ENCODE peak calls at places on chromosomes 4 and X, in four cellular contexts. S is SK-N-SH, N is GM12878, A is K562. O is an unnamed sample.

GRCh38 chr4:84220990-84221389 is 278.1 kb downstream of the NKX6-1 start:
- DNase-seq in A (no peak), S (no peak), N (no peak), O (no peak)

GRCh38 chr4:122403860-122404259 is 25.0 kb downstream of the ADAD1 start:
- DNase-seq in N (no peak), A (peak), S (no peak), O (no peak)

GRCh38 chr4:185839204-185839712 is 27.3 kb upstream of the SORBS2 start:
- DNase-seq in N (no peak), S (no peak), A (no peak), O (no peak)

GRCh38 chr4:576245-576821 is at the start of gene TMEM271:
- DNase-seq in A (no peak), S (peak), N (no peak), O (no peak)

GRCh38 chr4:24328300-24328699 is 256.1 kb downstream of the DHX15 start:
- DNase-seq in N (no peak), A (no peak), S (no peak), O (no peak)

GRCh38 chr4:159137176-159137575 is 34.3 kb downstream of the RAPGEF2 start:
- DNase-seq in N (no peak), S (no peak), A (no peak), O (no peak)

GRCh38 chrX:110156167-110156754 is 153.3 kb downstream of the TMEM164 start:
- DNase-seq in N (no peak), A (peak), S (no peak), O (no peak)

GRCh38 chrX:107672955-107673378 is 44.7 kb downstream of the PRPS1 start:
- DNase-seq in A (peak), S (peak), N (no peak), O (peak)

GRCh38 chr4:141416677-141417363 is 196.1 kb downstream of the ZNF330 start:
- DNase-seq in S (no peak), N (no peak), A (no peak), O (no peak)

GRCh38 chr4:72286185-72286584 is 254.4 kb downstream of the NPFFR2 start:
- DNase-seq in N (no peak), A (no peak), S (peak), O (no peak)

GRCh38 chr4:98794565-98795205 is 134.2 kb downstream of the EIF4E start:
- DNase-seq in A (peak), S (no peak), N (no peak), O (no peak)

GRCh38 chr4:94177822-94178221 is 29.8 kb upstream of the SMARCAD1 start:
- DNase-seq in S (no peak), A (no peak), N (no peak), O (no peak)

GRCh38 chr4:81676552-81676951 is 204.8 kb upstream of the RASGEF1B start:
- DNase-seq in S (no peak), A (no peak), N (no peak), O (no peak)

GRCh38 chr4:46922205-46922604 is 13.2 kb upstream of the COX7B2 start:
- DNase-seq in A (no peak), S (no peak), N (no peak), O (no peak)

GRCh38 chrX:47802589-47802988 is 34.1 kb upstream of the ZNF81 start:
- DNase-seq in A (peak), N (no peak), S (no peak), O (peak)

GRCh38 chr4:102663073-102663472 is 97.7 kb downstream of the MANBA start:
- DNase-seq in A (no peak), N (no peak), S (no peak), O (no peak)

DNA sequence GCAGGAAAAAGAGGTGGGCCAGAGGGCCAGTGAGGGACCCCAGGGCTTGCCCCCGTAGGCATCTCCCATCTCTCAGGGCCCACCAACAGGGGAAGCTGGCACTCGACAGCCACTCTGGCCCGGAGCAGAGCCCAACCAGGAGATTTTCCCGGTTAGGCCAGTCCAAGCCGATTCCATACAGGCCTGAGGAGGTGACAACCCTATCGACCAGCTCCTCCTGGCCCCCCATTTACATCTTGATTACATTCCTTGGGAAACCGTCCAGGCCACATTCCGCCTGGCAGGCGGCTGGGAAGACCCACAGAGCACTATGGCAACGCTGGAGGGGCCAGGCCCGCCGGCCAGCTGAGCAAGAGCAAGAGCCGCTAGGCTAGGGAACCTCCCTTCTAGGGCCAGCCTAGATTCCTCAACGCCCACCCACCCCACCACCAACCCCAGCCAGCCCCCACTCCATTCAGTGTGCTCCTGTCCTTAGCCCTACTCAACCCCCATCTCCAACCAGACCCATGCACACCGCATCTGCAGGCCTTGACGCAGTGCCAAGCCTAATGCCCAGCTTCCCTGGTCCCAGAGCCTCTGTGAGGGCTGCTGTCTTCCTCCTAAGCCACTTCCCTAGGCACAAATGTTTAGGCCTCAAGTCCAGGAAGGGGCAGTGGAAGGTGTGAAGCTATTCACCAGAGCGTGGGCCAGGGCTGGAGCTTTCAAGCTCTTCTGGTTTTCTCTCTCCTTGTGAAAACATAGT is 161.2 kb downstream of the EFNB1 start:
- DNase-seq in N (no peak), S (peak), A (no peak), O (no peak)
- TF ChIP-seq NFIC in N (no peak), S (no peak), A (no peak), O (no peak)

GRCh38 chrX:118497180-118497814 is 1.7 kb downstream of the DOCK11 start:
- DNase-seq in N (no peak), S (no peak), A (no peak), O (peak)
- TF ChIP-seq NFIC in N (no peak), S (no peak), A (no peak), O (no peak)

DNA sequence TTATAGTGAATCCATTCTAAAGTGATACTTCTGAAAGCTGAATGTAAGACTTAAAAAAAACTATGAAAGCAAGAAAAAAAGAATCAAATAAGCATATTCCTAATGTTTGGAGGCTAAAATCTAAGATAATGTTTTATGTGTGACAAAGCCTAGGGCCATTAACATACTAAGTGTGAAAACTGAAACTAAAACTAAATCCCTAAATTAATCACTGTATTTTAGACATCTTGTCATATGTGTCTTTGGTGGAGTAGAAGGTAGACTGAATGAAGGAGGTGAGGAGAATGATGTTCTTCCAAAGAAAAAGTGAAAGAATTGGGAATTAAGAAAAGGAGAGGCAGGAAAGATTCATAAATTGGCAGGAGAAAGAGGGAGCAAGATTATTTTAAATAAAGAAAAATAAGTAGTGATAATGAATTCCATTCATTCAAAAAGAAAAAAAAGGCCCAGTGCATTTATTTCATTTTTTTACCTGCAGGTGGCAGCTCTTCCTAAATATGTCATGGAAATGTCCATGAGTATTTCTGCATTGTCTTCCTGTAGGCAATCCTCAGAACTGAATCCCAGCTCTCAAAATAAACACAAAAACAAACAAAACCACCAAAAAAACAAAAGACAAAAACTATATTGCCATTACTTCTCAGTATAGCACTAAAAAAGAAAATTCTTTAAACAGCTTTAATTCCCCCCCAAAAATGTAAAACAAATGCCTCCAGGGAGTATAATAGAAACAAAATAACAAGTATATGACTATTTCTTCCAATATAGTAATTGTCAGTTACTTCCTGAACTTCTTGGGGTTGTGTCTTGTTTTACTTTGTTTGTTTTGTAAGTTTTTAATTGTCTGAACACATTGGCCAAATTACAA is 17.0 kb upstream of the AP1AR start:
- DNase-seq in S (peak), A (peak), N (no peak), O (peak)
- TF ChIP-seq NFIC in S (no peak), A (no peak), N (no peak), O (no peak)

GRCh38 chr4:119135721-119136121 is at the start of gene MYOZ2:
- DNase-seq in N (no peak), A (no peak), S (no peak), O (no peak)
- TF ChIP-seq NFIC in N (no peak), A (no peak), S (no peak), O (no peak)

DNA sequence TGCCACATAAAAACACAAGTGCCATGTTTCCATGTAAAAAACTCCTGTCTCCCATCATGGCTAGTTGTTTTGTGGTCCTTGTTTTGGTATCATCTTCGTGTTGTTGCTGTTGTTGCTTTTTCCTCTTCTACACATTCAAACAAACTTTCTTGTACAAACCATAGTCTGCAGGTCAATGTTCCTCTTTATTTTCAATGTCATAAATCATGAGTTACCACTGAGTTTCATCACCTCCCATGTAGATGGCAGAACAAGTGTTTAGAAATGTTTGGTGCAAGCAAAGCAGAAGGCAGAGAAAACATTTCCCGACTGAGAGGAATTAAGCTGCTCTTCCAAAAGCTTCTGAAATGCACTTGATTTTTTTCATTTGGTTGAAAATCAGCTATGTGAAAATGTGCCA is 166.0 kb downstream of the ANTXR2 start:
- DNase-seq in N (no peak), S (no peak), A (no peak), O (no peak)
- TF ChIP-seq NFIC in N (no peak), S (no peak), A (no peak), O (no peak)

GRCh38 chrX:123975180-123975579 is 13.7 kb downstream of the STAG2 start:
- DNase-seq in A (no peak), N (no peak), S (no peak), O (no peak)
- TF ChIP-seq NFIC in A (no peak), N (no peak), S (peak), O (no peak)

DNA sequence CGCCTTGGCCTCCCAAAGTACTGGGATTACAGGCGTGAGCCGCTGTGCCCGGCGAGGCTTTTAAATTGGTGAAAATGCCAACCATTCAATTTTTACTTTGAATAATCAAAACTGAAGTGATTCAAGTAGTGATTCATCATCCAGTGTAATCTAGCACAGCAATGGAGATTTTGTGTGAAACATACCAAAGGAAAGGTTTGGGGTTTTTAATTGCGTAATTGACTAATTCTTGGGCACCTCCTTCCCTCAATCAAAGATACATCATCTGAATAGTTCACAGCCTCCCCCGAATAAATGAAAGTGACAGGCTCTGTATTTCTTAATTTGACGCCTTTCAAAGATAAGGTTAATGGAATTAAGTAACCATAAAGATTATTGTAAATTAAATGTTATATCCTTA is 69.0 kb downstream of the DMD start:
- DNase-seq in S (no peak), A (no peak), N (no peak), O (no peak)
- TF ChIP-seq NFIC in S (no peak), A (no peak), N (no peak), O (no peak)

O was measured in HepG2.